ENCODE peak calls at places on chromosomes 4 and X, in seven cellular contexts. I is breast epithelium; U is GM12891; X is activated T-cell treated with anti-CD3 and anti-CD28 coated beads for 1 hour; F is AG20443; B is activated CD4-positive, alpha-beta T cell treated with anti-CD3 and anti-CD28 coated beads, Interleukin-2, amount 50 U/mL, for 1 hour; D is kidney epithelial cell. V is an unnamed sample.

GRCh38 chrX:153225438-153226098 is 46.5 kb downstream of the MAGEA1 start:
- DNase-seq in U (no peak), I (no peak), D (no peak), X (no peak), F (no peak), B (no peak), V (no peak)

GRCh38 chrX:64186974-64187761 is 18.3 kb downstream of the AMER1 start:
- DNase-seq in X (no peak), U (no peak), I (no peak), B (no peak), D (no peak), F (no peak), V (no peak)

GRCh38 chrX:154409222-154409871 is at the start of gene DNASE1L1:
- DNase-seq in B (no peak), F (peak), U (no peak), D (peak), I (no peak), X (no peak), V (no peak)

GRCh38 chrX:12929701-12930100 is 23.3 kb downstream of the TLR8 start:
- DNase-seq in F (peak), B (no peak), X (no peak), U (no peak), D (no peak), I (no peak), V (no peak)

GRCh38 chrX:136768469-136769084 is 12.2 kb downstream of the ARHGEF6 start:
- DNase-seq in U (no peak), X (no peak), F (peak), D (no peak), I (no peak), B (peak), V (no peak)

GRCh38 chrX:30885136-30885535 is 3.9 kb downstream of the TAB3 start:
- DNase-seq in F (no peak), D (no peak), X (no peak), I (no peak), B (no peak), U (no peak), V (no peak)

GRCh38 chrX:40006025-40007017 is 91.4 kb downstream of the BCOR start:
- DNase-seq in I (peak), D (no peak), X (no peak), U (no peak), F (peak), B (peak), V (no peak)

GRCh38 chr4:61959087-61959486 is 759.0 kb downstream of the ADGRL3 start:
- DNase-seq in X (no peak), U (no peak), D (no peak), I (no peak), F (no peak), B (no peak), V (no peak)

GRCh38 chrX:129876734-129877395 is 29.1 kb upstream of the UTP14A start:
- DNase-seq in U (no peak), I (no peak), D (peak), F (peak), X (no peak), B (no peak), V (peak)

GRCh38 chr4:138275946-138276621 is 33.9 kb upstream of the SLC7A11 start:
- DNase-seq in D (peak), I (no peak), X (no peak), B (no peak), U (no peak), F (peak), V (no peak)

GRCh38 chrX:106481341-106481740 is 130.4 kb upstream of the RADX start:
- DNase-seq in I (no peak), D (peak), X (peak), B (peak), U (no peak), F (peak), V (no peak)

GRCh38 chrX:67720344-67720743 is 176.5 kb downstream of the AR start:
- DNase-seq in U (no peak), F (no peak), B (no peak), D (no peak), X (no peak), I (no peak), V (no peak)

GRCh38 chrX:20542072-20542471 is 275.4 kb upstream of the RPS6KA3 start:
- DNase-seq in D (no peak), B (no peak), U (no peak), I (no peak), F (no peak), X (no peak), V (no peak)

GRCh38 chrX:104013606-104014005 is at the start of gene H2BW1:
- DNase-seq in B (no peak), X (no peak), U (no peak), F (no peak), D (no peak), I (no peak), V (no peak)

GRCh38 chrX:82219129-82219528 is 1017.2 kb downstream of the SH3BGRL start:
- DNase-seq in F (no peak), I (no peak), D (no peak), X (no peak), B (no peak), U (no peak), V (no peak)

GRCh38 chr4:2318885-2319284 is 57.0 kb upstream of the MXD4 start:
- DNase-seq in B (no peak), F (no peak), U (no peak), X (no peak), D (no peak), I (no peak), V (no peak)

GRCh38 chr4:182339246-182339645 is 96.0 kb downstream of the TENM3 start:
- DNase-seq in I (no peak), D (peak), X (no peak), U (no peak), F (no peak), B (no peak), V (peak)

GRCh38 chrX:150312931-150313330 is 50.2 kb upstream of the MAMLD1 start:
- DNase-seq in B (no peak), I (no peak), F (no peak), U (no peak), X (no peak), D (no peak), V (no peak)

GRCh38 chr4:76634239-76634638 is 199.2 kb downstream of the SHROOM3 start:
- DNase-seq in D (no peak), I (no peak), F (peak), U (no peak), B (no peak), X (no peak), V (no peak)

GRCh38 chr4:40283968-40284367 is 51.2 kb upstream of the CHRNA9 start:
- DNase-seq in I (no peak), D (peak), X (peak), F (peak), U (no peak), B (peak), V (no peak)

GRCh38 chr4:184441461-184442392 is 32.6 kb downstream of the IRF2 start:
- DNase-seq in D (no peak), I (no peak), F (peak), U (no peak), B (no peak), X (no peak), V (no peak)

GRCh38 chr4:5191831-5192230 is 140.6 kb downstream of the STK32B start:
- DNase-seq in U (no peak), D (no peak), X (no peak), I (no peak), F (no peak), B (no peak), V (no peak)

GRCh38 chrX:114800719-114801118 is 216.7 kb downstream of the IL13RA2 start:
- DNase-seq in U (no peak), B (no peak), I (no peak), X (no peak), D (no peak), F (peak), V (no peak)

GRCh38 chrX:102599950-102600579 is 750 bp downstream of the ARMCX5 start:
- DNase-seq in D (no peak), X (no peak), U (no peak), B (no peak), I (no peak), F (peak), V (no peak)

GRCh38 chr4:124178449-124179021 is 534.0 kb downstream of the ANKRD50 start:
- DNase-seq in D (no peak), F (peak), I (no peak), X (no peak), B (no peak), U (no peak), V (no peak)

GRCh38 chr4:181219783-181220416 is 1023.3 kb upstream of the TENM3 start:
- DNase-seq in U (no peak), F (no peak), X (no peak), D (no peak), B (no peak), I (no peak), V (no peak)

GRCh38 chr4:142727152-142727551 is 118.9 kb downstream of the INPP4B start:
- DNase-seq in I (no peak), U (no peak), F (no peak), X (no peak), D (no peak), B (no peak), V (no peak)

GRCh38 chrX:40130207-40130606 is 32.4 kb upstream of the BCOR start:
- DNase-seq in D (peak), U (no peak), X (no peak), F (peak), B (no peak), I (no peak), V (no peak)

GRCh38 chrX:46683023-46683422 is 75.9 kb downstream of the SLC9A7 start:
- DNase-seq in U (no peak), F (peak), X (no peak), I (no peak), B (no peak), D (no peak), V (no peak)

GRCh38 chr4:4922441-4922840 is 63.0 kb downstream of the MSX1 start:
- DNase-seq in X (no peak), U (no peak), D (no peak), B (no peak), I (no peak), F (no peak), V (no peak)

GRCh38 chr4:140152760-140153418 is 1.1 kb downstream of the MAML3 start:
- DNase-seq in I (peak), U (peak), X (peak), B (peak), D (no peak), F (peak), V (no peak)

GRCh38 chr4:40458109-40458508 is 123.0 kb downstream of the CHRNA9 start:
- DNase-seq in F (no peak), X (no peak), B (no peak), D (no peak), U (no peak), I (no peak), V (no peak)

GRCh38 chr4:185346975-185347601 is 48.6 kb downstream of the LRP2BP start:
- DNase-seq in F (no peak), X (no peak), U (no peak), B (no peak), D (no peak), I (no peak), V (no peak)

GRCh38 chr4:610411-611261 is 14.7 kb upstream of the PDE6B start:
- DNase-seq in F (peak), D (peak), U (no peak), I (no peak), B (no peak), X (no peak), V (no peak)

GRCh38 chrX:10477525-10477924 is 142.9 kb downstream of the MID1 start:
- DNase-seq in B (no peak), F (no peak), D (no peak), U (no peak), X (no peak), I (no peak), V (no peak)

GRCh38 chr4:183436417-183436816 is 8.0 kb upstream of the CDKN2AIP start:
- DNase-seq in D (no peak), U (no peak), X (no peak), F (no peak), I (no peak), B (no peak), V (no peak)

GRCh38 chrX:107996124-107996523 is 14.0 kb upstream of the TEX13B start:
- DNase-seq in F (no peak), X (no peak), B (no peak), I (no peak), D (no peak), U (no peak), V (no peak)